ENCODE peak calls at places on chromosomes 4 and X, in four cellular contexts. M is activated CD8-positive, alpha-beta T cell treated with anti-CD3 and anti-CD28 coated beads for 36 hours; K is CD4-positive, alpha-beta T cell; X is cardiac muscle cell. L is an unnamed sample.
A peak's percentile ranks its signal among the peaks of the same experiment; 100 is the strongest.

GRCh38 chrX:44914532-44915198 is 41.7 kb downstream of the KDM6A start:
- DNase-seq in M (no peak), X (no peak), K (no peak), L (no peak)

GRCh38 chr4:16794816-16795445 is 103.5 kb downstream of the LDB2 start:
- DNase-seq in M (peak; percentile 65), X (peak; percentile 69), K (no peak), L (peak; percentile 37)

GRCh38 chrX:97399400-97399799 is 515.7 kb downstream of the RPA4 start:
- DNase-seq in K (no peak), X (no peak), M (peak; percentile 29), L (no peak)

GRCh38 chr4:127631420-127631819 is 1.3 kb upstream of the INTU start:
- DNase-seq in K (no peak), X (no peak), M (no peak), L (no peak)

GRCh38 chrX:118839334-118839958 is 15.8 kb downstream of the ZCCHC12 start:
- DNase-seq in X (peak; percentile 71), M (peak; percentile 79), K (peak; percentile 40), L (peak; percentile 52)

GRCh38 chr4:150211016-150211415 is 132.8 kb downstream of the DCLK2 start:
- DNase-seq in M (no peak), K (no peak), X (no peak), L (no peak)

GRCh38 chr4:40292313-40292759 is 42.8 kb upstream of the CHRNA9 start:
- DNase-seq in X (no peak), K (no peak), M (no peak), L (no peak)

GRCh38 chr4:111602848-111603247 is 542.4 kb upstream of the FAM241A start:
- DNase-seq in X (no peak), K (no peak), M (no peak), L (no peak)

GRCh38 chrX:48933757-48934156 is 14.9 kb upstream of the PIM2 start:
- DNase-seq in M (no peak), K (no peak), X (no peak), L (no peak)

GRCh38 chr4:7909966-7910720 is 29.5 kb downstream of the AFAP1 start:
- DNase-seq in K (no peak), X (no peak), M (no peak), L (no peak)

GRCh38 chr4:83196936-83197335 is 82.4 kb upstream of the PLAC8 start:
- DNase-seq in K (no peak), X (no peak), M (no peak), L (no peak)

GRCh38 chr4:145217339-145217738 is 37.0 kb upstream of the OTUD4 start:
- DNase-seq in X (no peak), K (no peak), M (no peak), L (no peak)

GRCh38 chr4:145213245-145213644 is 32.9 kb upstream of the OTUD4 start:
- DNase-seq in X (no peak), K (no peak), M (no peak), L (no peak)

GRCh38 chr4:145218251-145218650 is 37.9 kb upstream of the OTUD4 start:
- DNase-seq in K (no peak), X (no peak), M (no peak), L (no peak)

GRCh38 chr4:145216532-145216931 is 36.1 kb upstream of the OTUD4 start:
- DNase-seq in X (no peak), M (no peak), K (no peak), L (no peak)
- TF ChIP-seq CTCF in X (peak; percentile 67), M (peak; percentile 40), K (peak; percentile 21), L (no peak)

GRCh38 chr4:54061873-54062272 is 2.5 kb downstream of the CHIC2 start:
- DNase-seq in X (no peak), K (no peak), M (no peak), L (no peak)
- TF ChIP-seq CTCF in X (no peak), K (no peak), M (no peak), L (no peak)

DNA sequence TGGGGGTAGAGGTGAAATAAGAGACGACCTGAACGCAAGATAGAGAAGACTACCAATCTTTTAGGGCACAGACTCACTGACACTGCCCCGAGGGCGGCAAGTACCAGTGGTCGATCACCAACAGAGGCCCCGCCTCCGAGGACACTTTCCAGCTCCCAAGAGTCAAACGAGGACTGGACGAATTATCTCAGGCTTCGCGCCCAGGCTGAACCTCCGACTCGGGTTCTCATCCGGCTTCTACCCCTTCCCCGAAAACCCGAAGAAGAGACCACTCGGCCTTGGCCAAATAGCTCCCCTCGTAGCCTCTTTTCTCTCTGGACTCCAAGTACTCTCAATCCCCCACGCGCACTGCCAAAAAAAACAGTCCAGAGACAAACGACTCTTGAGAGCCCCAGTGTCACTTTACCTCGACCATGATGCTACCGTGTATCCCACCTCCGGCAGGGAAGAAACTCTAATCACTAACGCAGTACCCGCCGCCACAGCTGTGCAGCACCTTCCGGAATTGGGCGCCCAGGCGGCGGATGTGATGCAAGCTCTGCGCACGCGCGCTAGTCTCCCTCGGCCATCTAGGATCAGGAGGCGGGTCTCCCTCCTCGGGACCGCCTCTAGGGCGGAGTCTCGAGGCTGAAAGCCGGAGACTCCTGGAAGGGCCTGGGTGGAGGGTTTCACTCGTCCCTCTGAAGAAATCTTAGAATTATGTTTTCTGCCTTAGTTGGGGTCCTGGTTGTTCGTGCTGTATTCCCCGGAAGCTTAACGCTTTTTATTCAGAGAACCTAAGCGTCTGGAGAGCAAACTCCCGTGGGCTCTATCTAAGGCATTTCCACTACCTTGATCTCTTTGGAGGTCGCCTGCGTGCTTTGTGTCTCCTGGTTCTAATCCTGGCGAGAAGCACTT is at the start of gene PLRG1:
- DNase-seq in X (peak; percentile 98), K (peak; percentile 96), M (peak; percentile 98), L (peak; percentile 98)
- TF ChIP-seq CTCF in X (no peak), K (no peak), M (no peak), L (no peak)

GRCh38 chr4:134465417-134465816 is 263.8 kb upstream of the PABPC4L start:
- DNase-seq in K (no peak), X (peak; percentile 46), M (no peak), L (no peak)

GRCh38 chr4:134471569-134471968 is 270.0 kb upstream of the PABPC4L start:
- DNase-seq in K (no peak), M (no peak), X (peak; percentile 42), L (no peak)

DNA sequence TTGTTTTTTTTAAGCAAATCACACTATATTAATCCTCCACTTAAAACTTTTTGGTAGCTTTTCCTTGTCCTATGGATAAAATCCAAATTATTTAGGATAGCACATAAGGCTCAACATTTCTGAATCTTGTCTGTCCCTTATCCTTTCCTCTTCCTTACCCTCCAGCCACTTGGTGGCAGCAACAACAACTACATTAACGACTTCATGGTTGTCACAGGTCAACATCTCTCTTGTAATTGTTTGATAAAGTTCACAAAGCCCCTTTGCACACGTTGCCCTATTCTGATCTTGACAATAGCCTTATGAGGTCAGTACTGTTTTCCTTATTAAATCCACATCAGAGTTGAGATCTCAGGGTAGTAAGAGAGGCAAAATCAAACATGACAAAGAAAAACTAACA is 269.0 kb upstream of the PABPC4L start:
- DNase-seq in X (peak; percentile 33), K (no peak), M (no peak), L (no peak)
- TF ChIP-seq CTCF in X (no peak), K (no peak), M (no peak), L (no peak)

GRCh38 chrX:125646195-125646594 is 326.5 kb downstream of the TEX13C start:
- DNase-seq in X (no peak), M (peak; percentile 11), K (no peak), L (no peak)
- TF ChIP-seq CTCF in X (no peak), M (no peak), K (no peak), L (no peak)

GRCh38 chrX:145825896-145826295 is 8.3 kb downstream of the SLITRK2 start:
- DNase-seq in K (no peak), X (peak; percentile 56), M (peak; percentile 12), L (no peak)
- TF ChIP-seq CTCF in K (no peak), X (peak; percentile 5), M (no peak), L (no peak)

GRCh38 chr4:79552311-79552710 is 144.3 kb upstream of the GK2 start:
- DNase-seq in K (no peak), M (no peak), X (no peak), L (no peak)

DNA sequence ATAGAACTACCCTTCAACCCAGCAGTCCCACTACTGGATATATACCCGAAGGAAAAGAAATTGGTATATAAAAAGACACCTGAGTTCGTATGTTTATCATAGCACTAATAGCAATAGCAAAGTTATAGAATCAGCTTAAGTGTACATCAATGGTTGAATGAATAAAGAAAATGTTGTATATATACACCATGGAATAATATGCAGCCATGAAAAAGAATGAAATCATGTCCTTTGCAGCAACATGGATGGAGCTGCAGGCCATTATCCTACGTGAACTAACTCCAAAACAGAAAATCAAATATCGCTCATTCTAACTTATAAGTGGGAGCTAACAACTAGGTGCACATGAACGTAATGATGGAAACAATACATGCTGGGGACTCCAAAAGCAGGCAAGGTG is 143.5 kb upstream of the GK2 start:
- DNase-seq in K (no peak), M (no peak), X (no peak), L (no peak)
- TF ChIP-seq CTCF in K (no peak), M (no peak), X (no peak), L (no peak)

DNA sequence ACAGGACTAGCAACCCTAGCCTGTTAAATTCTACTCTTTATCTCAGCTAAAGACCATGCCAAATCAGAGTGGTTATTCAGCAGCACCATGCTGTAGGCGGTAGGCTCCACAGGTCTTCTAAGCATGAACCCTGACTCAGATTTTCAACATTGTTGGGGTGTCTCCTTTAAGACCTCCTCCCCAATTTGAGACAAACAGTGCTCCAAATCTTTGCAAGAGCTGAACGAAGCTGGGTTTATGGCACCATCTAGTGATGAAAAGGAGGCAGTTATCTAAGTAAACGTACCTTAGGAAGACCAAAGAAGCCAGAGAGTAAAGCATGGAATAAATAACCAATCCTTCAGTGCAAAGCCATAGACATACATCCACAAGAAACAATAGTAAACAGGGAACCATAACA is 334.5 kb upstream of the SLC7A11 start:
- DNase-seq in X (peak; percentile 11), K (no peak), M (no peak), L (no peak)
- TF ChIP-seq CTCF in X (peak; percentile 47), K (no peak), M (no peak), L (no peak)

L was measured in natural killer cell.